ENCODE peak calls at places on chromosomes 13 and 19, in nine cellular contexts. J is kidney glomerular epithelial cell, I is T-helper 1 cell, R is glutamatergic neuron, A is EL, U is C1 segment of cervical spinal cord, L is nephron progenitor cell, H is bronchial epithelial cell, Z is cardiac muscle cell. M is an unnamed sample.

GRCh38 chr13:21344662-21345176 is 114.4 kb downstream of the ZDHHC20 start:
- DNase-seq in I (peak; percentile 10), R (no peak), H (no peak), A (no peak), U (no peak), Z (no peak), J (no peak), L (no peak), M (no peak)

GRCh38 chr19:1725100-1726064 is 27.9 kb upstream of the ONECUT3 start:
- DNase-seq in Z (peak; percentile 65), U (peak; percentile 1), R (peak; percentile 90), J (peak; percentile 15), L (peak; percentile 88), I (no peak), H (no peak), A (peak; percentile 69), M (peak; percentile 43)

GRCh38 chr13:43767351-43767901 is 19.3 kb downstream of the ENOX1 start:
- DNase-seq in L (no peak), H (no peak), Z (peak; percentile 62), R (peak; percentile 62), A (no peak), U (no peak), J (no peak), I (no peak), M (peak; percentile 48)

GRCh38 chr13:48072787-48073186 is 22.1 kb downstream of the MED4 start:
- DNase-seq in I (no peak), R (no peak), J (no peak), U (no peak), Z (no peak), A (no peak), H (no peak), L (no peak), M (no peak)

GRCh38 chr19:16160943-16161560 is 12.3 kb downstream of the CIB3 start:
- DNase-seq in J (peak; percentile 9), R (no peak), Z (peak; percentile 30), L (no peak), U (no peak), I (no peak), H (peak; percentile 94), A (peak; percentile 80), M (no peak)

GRCh38 chr19:14127929-14128509 is 8.4 kb downstream of the ASF1B start:
- DNase-seq in A (no peak), I (no peak), Z (peak; percentile 64), U (no peak), R (no peak), L (no peak), J (no peak), H (no peak), M (peak; percentile 66)

GRCh38 chr19:14073232-14073924 is 792 bp downstream of the MISP3 start:
- DNase-seq in L (peak; percentile 88), R (peak; percentile 81), Z (peak; percentile 81), I (peak; percentile 62), A (peak; percentile 75), J (peak; percentile 49), H (peak; percentile 63), U (no peak), M (peak; percentile 79)

GRCh38 chr19:50252111-50252886 is 48.9 kb downstream of the MYH14 start:
- DNase-seq in L (peak; percentile 66), R (no peak), H (no peak), J (no peak), U (no peak), I (peak; percentile 11), A (peak; percentile 13), Z (peak; percentile 34), M (no peak)

GRCh38 chr13:95455782-95456181 is 96.7 kb upstream of the CLDN10 start:
- DNase-seq in H (no peak), A (no peak), U (no peak), I (no peak), L (no peak), Z (no peak), R (no peak), J (no peak), M (no peak)

GRCh38 chr13:95281258-95281602 is 20.0 kb downstream of the ABCC4 start:
- DNase-seq in U (no peak), H (no peak), R (no peak), J (no peak), I (no peak), Z (no peak), A (no peak), L (no peak), M (peak; percentile 42)

GRCh38 chr13:99331881-99332293 is 24.7 kb upstream of the GPR183 start:
- DNase-seq in J (no peak), U (no peak), A (no peak), I (no peak), H (peak; percentile 30), Z (no peak), L (no peak), R (no peak), M (no peak)

GRCh38 chr19:6718741-6719539 is 1.5 kb downstream of the C3 start:
- DNase-seq in R (no peak), L (peak; percentile 40), A (peak; percentile 23), I (peak; percentile 22), J (no peak), U (no peak), Z (peak; percentile 59), H (no peak), M (no peak)

GRCh38 chr19:6654347-6655310 is 15.3 kb downstream of the TNFSF14 start:
- DNase-seq in Z (no peak), I (no peak), H (no peak), A (no peak), L (no peak), R (no peak), U (no peak), J (no peak), M (no peak)

GRCh38 chr13:62837895-62838294 is 1422.2 kb upstream of the PCDH20 start:
- DNase-seq in J (no peak), H (peak; percentile 47), L (no peak), A (no peak), R (no peak), I (no peak), U (no peak), Z (no peak), M (peak; percentile 46)

GRCh38 chr19:2059422-2060201 is 8.6 kb upstream of the MKNK2 start:
- DNase-seq in J (peak; percentile 72), R (peak; percentile 51), I (no peak), L (peak; percentile 61), Z (peak; percentile 79), U (no peak), H (peak; percentile 28), A (peak; percentile 78), M (peak; percentile 95)

GRCh38 chr19:4933528-4933927 is 24.2 kb downstream of the UHRF1 start:
- DNase-seq in H (no peak), U (no peak), I (no peak), Z (peak; percentile 32), J (no peak), R (no peak), L (no peak), A (no peak), M (peak; percentile 53)

GRCh38 chr13:40217675-40218074 is 448.8 kb downstream of the FOXO1 start:
- DNase-seq in L (no peak), I (no peak), J (no peak), U (no peak), R (no peak), A (no peak), H (no peak), Z (no peak), M (no peak)

GRCh38 chr13:63124863-63125262 is 1709.2 kb upstream of the PCDH20 start:
- DNase-seq in R (no peak), J (no peak), H (peak; percentile 26), U (no peak), Z (peak; percentile 49), I (no peak), L (no peak), A (peak; percentile 13), M (no peak)

GRCh38 chr19:40990972-40991381 is at the start of gene CYP2B6:
- DNase-seq in J (no peak), I (no peak), H (no peak), A (no peak), L (no peak), R (no peak), U (no peak), Z (no peak), M (no peak)

GRCh38 chr13:44271031-44271433 is 102.6 kb upstream of the SERP2 start:
- DNase-seq in R (no peak), A (peak; percentile 35), H (peak; percentile 73), J (no peak), Z (no peak), U (no peak), L (no peak), I (no peak), M (peak; percentile 71)

GRCh38 chr13:110012102-110012739 is 225.8 kb upstream of the IRS2 start:
- DNase-seq in J (peak; percentile 99), R (no peak), H (peak; percentile 94), L (no peak), Z (peak; percentile 97), U (no peak), I (no peak), A (peak; percentile 98), M (peak; percentile 98)

GRCh38 chr19:13764101-13764807 is at the start of gene MRI1:
- DNase-seq in J (no peak), U (peak; percentile 32), Z (peak; percentile 82), L (peak; percentile 76), H (no peak), R (peak; percentile 81), A (peak; percentile 77), I (no peak), M (peak; percentile 50)

GRCh38 chr19:6312018-6312417 is 21.4 kb downstream of the ACER1 start:
- DNase-seq in A (no peak), H (no peak), J (no peak), I (no peak), R (no peak), Z (no peak), U (no peak), L (no peak), M (no peak)

GRCh38 chr19:14081797-14082674 is 3.5 kb downstream of the C19orf67 start:
- DNase-seq in H (peak; percentile 82), I (peak; percentile 25), L (no peak), Z (no peak), J (no peak), U (no peak), A (no peak), R (peak; percentile 51), M (no peak)

GRCh38 chr19:35717665-35718344 is at the start of gene KMT2B:
- DNase-seq in U (peak; percentile 78), I (no peak), A (peak; percentile 96), Z (peak; percentile 98), J (peak; percentile 65), L (peak; percentile 95), H (no peak), R (peak; percentile 96), M (peak; percentile 94)

GRCh38 chr13:21232196-21232595 is 55.7 kb downstream of the MRPL57 start:
- DNase-seq in R (no peak), Z (peak; percentile 69), H (no peak), U (no peak), I (no peak), L (no peak), A (no peak), J (no peak), M (peak; percentile 80)

GRCh38 chr13:59946924-59947323 is 216.8 kb downstream of the DIAPH3 start:
- DNase-seq in L (no peak), H (no peak), U (no peak), A (peak; percentile 40), Z (peak; percentile 45), I (no peak), R (no peak), J (no peak), M (peak; percentile 75)

GRCh38 chr19:45670670-45671453 is 2.8 kb downstream of the GIPR start:
- DNase-seq in H (peak; percentile 73), A (peak; percentile 77), L (peak; percentile 95), Z (peak; percentile 89), I (peak; percentile 34), J (peak; percentile 72), R (peak; percentile 84), U (peak; percentile 19), M (peak; percentile 66)

GRCh38 chr19:5340637-5341447 is at the start of gene PTPRS:
- DNase-seq in L (peak; percentile 97), Z (peak; percentile 90), R (peak; percentile 97), A (peak; percentile 85), J (peak; percentile 67), H (peak; percentile 18), I (peak; percentile 18), U (peak; percentile 29), M (peak; percentile 63)

GRCh38 chr13:46844431-46844830 is 47.5 kb upstream of the ESD start:
- DNase-seq in L (no peak), J (no peak), Z (no peak), H (peak; percentile 41), R (no peak), A (no peak), U (no peak), I (no peak), M (no peak)

GRCh38 chr13:112056284-112056727 is 10.6 kb upstream of the SOX1 start:
- DNase-seq in L (no peak), Z (no peak), H (no peak), U (no peak), R (peak; percentile 62), J (no peak), I (no peak), A (no peak), M (no peak)

M was measured in fibroblast of gingiva.